ENCODE peak calls at places on chromosomes 16 and 17, in six cellular contexts. One of them, this sample, is unnamed.

GRCh38 chr17:7912927-7913524 is 3.1 kb downstream of the RNF227 start:
- DNase-seq in chondrocyte: no peak
- DNase-seq in SHP77: peak
- DNase-seq in neural crest cell: no peak
- DNase-seq in activated T-cell treated with anti-CD3 and anti-CD28 coated beads for 1 hour: no peak
- DNase-seq in LoVo: peak
- DNase-seq in this sample: peak

GRCh38 chr16:89026121-89026612 is 49.2 kb upstream of the CBFA2T3 start:
- DNase-seq in LoVo: peak
- DNase-seq in chondrocyte: no peak
- DNase-seq in activated T-cell treated with anti-CD3 and anti-CD28 coated beads for 1 hour: no peak
- DNase-seq in SHP77: no peak
- DNase-seq in neural crest cell: no peak
- DNase-seq in this sample: no peak

GRCh38 chr17:76477576-76477975 is 10.2 kb downstream of the AANAT start:
- DNase-seq in LoVo: no peak
- DNase-seq in activated T-cell treated with anti-CD3 and anti-CD28 coated beads for 1 hour: no peak
- DNase-seq in SHP77: no peak
- DNase-seq in neural crest cell: no peak
- DNase-seq in chondrocyte: no peak
- DNase-seq in this sample: no peak

GRCh38 chr16:883340-883739 is 82.8 kb upstream of the GNG13 start:
- DNase-seq in SHP77: no peak
- DNase-seq in chondrocyte: no peak
- DNase-seq in neural crest cell: no peak
- DNase-seq in activated T-cell treated with anti-CD3 and anti-CD28 coated beads for 1 hour: no peak
- DNase-seq in LoVo: no peak
- DNase-seq in this sample: no peak

GRCh38 chr17:68700391-68700790 is 99.2 kb upstream of the FAM20A start:
- DNase-seq in neural crest cell: no peak
- DNase-seq in chondrocyte: no peak
- DNase-seq in activated T-cell treated with anti-CD3 and anti-CD28 coated beads for 1 hour: no peak
- DNase-seq in SHP77: no peak
- DNase-seq in LoVo: no peak
- DNase-seq in this sample: no peak

GRCh38 chr16:9778879-9779278 is 403.3 kb downstream of the GRIN2A start:
- DNase-seq in activated T-cell treated with anti-CD3 and anti-CD28 coated beads for 1 hour: no peak
- DNase-seq in neural crest cell: no peak
- DNase-seq in chondrocyte: no peak
- DNase-seq in LoVo: no peak
- DNase-seq in SHP77: no peak
- DNase-seq in this sample: no peak

GRCh38 chr17:73595068-73595865 is 49.0 kb downstream of the SDK2 start:
- DNase-seq in SHP77: peak
- DNase-seq in LoVo: no peak
- DNase-seq in neural crest cell: peak
- DNase-seq in activated T-cell treated with anti-CD3 and anti-CD28 coated beads for 1 hour: no peak
- DNase-seq in chondrocyte: no peak
- DNase-seq in this sample: peak

GRCh38 chr16:1785846-1786170 is 3.0 kb downstream of the NUBP2 start:
- DNase-seq in activated T-cell treated with anti-CD3 and anti-CD28 coated beads for 1 hour: no peak
- DNase-seq in SHP77: no peak
- DNase-seq in neural crest cell: no peak
- DNase-seq in LoVo: no peak
- DNase-seq in chondrocyte: no peak
- DNase-seq in this sample: no peak

GRCh38 chr17:41503202-41503601 is 2.2 kb downstream of the KRT13 start:
- DNase-seq in activated T-cell treated with anti-CD3 and anti-CD28 coated beads for 1 hour: no peak
- DNase-seq in SHP77: no peak
- DNase-seq in chondrocyte: no peak
- DNase-seq in neural crest cell: no peak
- DNase-seq in LoVo: no peak
- DNase-seq in this sample: no peak

GRCh38 chr17:63437287-63438091 is 8.6 kb downstream of the CYB561 start:
- DNase-seq in SHP77: no peak
- DNase-seq in activated T-cell treated with anti-CD3 and anti-CD28 coated beads for 1 hour: no peak
- DNase-seq in chondrocyte: peak
- DNase-seq in neural crest cell: no peak
- DNase-seq in LoVo: no peak
- DNase-seq in this sample: no peak

GRCh38 chr16:58418601-58419000 is 26.3 kb downstream of the GINS3 start:
- DNase-seq in neural crest cell: no peak
- DNase-seq in SHP77: no peak
- DNase-seq in chondrocyte: no peak
- DNase-seq in LoVo: no peak
- DNase-seq in activated T-cell treated with anti-CD3 and anti-CD28 coated beads for 1 hour: no peak
- DNase-seq in this sample: no peak

GRCh38 chr16:29307598-29308507 is 98.7 kb downstream of the NPIPB11 start:
- DNase-seq in SHP77: no peak
- DNase-seq in activated T-cell treated with anti-CD3 and anti-CD28 coated beads for 1 hour: no peak
- DNase-seq in chondrocyte: no peak
- DNase-seq in LoVo: no peak
- DNase-seq in neural crest cell: no peak
- DNase-seq in this sample: no peak

GRCh38 chr17:27284811-27285415 is 9.0 kb upstream of the WSB1 start:
- DNase-seq in neural crest cell: no peak
- DNase-seq in chondrocyte: no peak
- DNase-seq in activated T-cell treated with anti-CD3 and anti-CD28 coated beads for 1 hour: no peak
- DNase-seq in SHP77: no peak
- DNase-seq in LoVo: no peak
- DNase-seq in this sample: no peak

GRCh38 chr17:67221062-67221998 is 23.7 kb downstream of the HELZ start:
- DNase-seq in LoVo: peak
- DNase-seq in chondrocyte: no peak
- DNase-seq in activated T-cell treated with anti-CD3 and anti-CD28 coated beads for 1 hour: no peak
- DNase-seq in neural crest cell: no peak
- DNase-seq in SHP77: peak
- DNase-seq in this sample: peak

GRCh38 chr17:42182927-42183734 is 2.1 kb downstream of the HCRT start:
- DNase-seq in activated T-cell treated with anti-CD3 and anti-CD28 coated beads for 1 hour: no peak
- DNase-seq in LoVo: peak
- DNase-seq in chondrocyte: no peak
- DNase-seq in SHP77: peak
- DNase-seq in neural crest cell: no peak
- DNase-seq in this sample: peak

GRCh38 chr16:24430937-24431760 is 108.2 kb upstream of the RBBP6 start:
- DNase-seq in activated T-cell treated with anti-CD3 and anti-CD28 coated beads for 1 hour: no peak
- DNase-seq in LoVo: peak
- DNase-seq in chondrocyte: no peak
- DNase-seq in neural crest cell: no peak
- DNase-seq in SHP77: no peak
- DNase-seq in this sample: no peak

GRCh38 chr17:42132941-42133340 is 10.3 kb downstream of the HSPB9 start:
- DNase-seq in chondrocyte: no peak
- DNase-seq in SHP77: no peak
- DNase-seq in LoVo: no peak
- DNase-seq in activated T-cell treated with anti-CD3 and anti-CD28 coated beads for 1 hour: no peak
- DNase-seq in neural crest cell: no peak
- DNase-seq in this sample: no peak

GRCh38 chr17:71229036-71229435 is 891.8 kb upstream of the SOX9 start:
- DNase-seq in activated T-cell treated with anti-CD3 and anti-CD28 coated beads for 1 hour: no peak
- DNase-seq in chondrocyte: no peak
- DNase-seq in SHP77: no peak
- DNase-seq in LoVo: no peak
- DNase-seq in neural crest cell: no peak
- DNase-seq in this sample: no peak

GRCh38 chr16:11100239-11100750 is 155.7 kb downstream of the SOCS1 start:
- DNase-seq in LoVo: no peak
- DNase-seq in neural crest cell: no peak
- DNase-seq in activated T-cell treated with anti-CD3 and anti-CD28 coated beads for 1 hour: no peak
- DNase-seq in chondrocyte: no peak
- DNase-seq in SHP77: no peak
- DNase-seq in this sample: no peak

GRCh38 chr16:74622005-74622404 is 15.1 kb upstream of the GLG1 start:
- DNase-seq in LoVo: no peak
- DNase-seq in SHP77: no peak
- DNase-seq in neural crest cell: no peak
- DNase-seq in activated T-cell treated with anti-CD3 and anti-CD28 coated beads for 1 hour: no peak
- DNase-seq in chondrocyte: no peak
- DNase-seq in this sample: no peak

GRCh38 chr17:65556014-65556909 is 5.2 kb downstream of the AXIN2 start:
- DNase-seq in activated T-cell treated with anti-CD3 and anti-CD28 coated beads for 1 hour: peak
- DNase-seq in neural crest cell: peak
- DNase-seq in LoVo: peak
- DNase-seq in SHP77: peak
- DNase-seq in chondrocyte: peak
- DNase-seq in this sample: peak

GRCh38 chr16:10539256-10539655 is 41.1 kb downstream of the EMP2 start:
- DNase-seq in neural crest cell: no peak
- DNase-seq in SHP77: no peak
- DNase-seq in LoVo: no peak
- DNase-seq in activated T-cell treated with anti-CD3 and anti-CD28 coated beads for 1 hour: no peak
- DNase-seq in chondrocyte: no peak
- DNase-seq in this sample: no peak

GRCh38 chr16:23061669-23062068 is 87.6 kb downstream of the USP31 start:
- DNase-seq in SHP77: no peak
- DNase-seq in activated T-cell treated with anti-CD3 and anti-CD28 coated beads for 1 hour: no peak
- DNase-seq in LoVo: no peak
- DNase-seq in neural crest cell: no peak
- DNase-seq in chondrocyte: no peak
- DNase-seq in this sample: no peak

GRCh38 chr17:37447641-37448040 is 41.0 kb downstream of the TADA2A start:
- DNase-seq in SHP77: no peak
- DNase-seq in chondrocyte: no peak
- DNase-seq in neural crest cell: no peak
- DNase-seq in activated T-cell treated with anti-CD3 and anti-CD28 coated beads for 1 hour: no peak
- DNase-seq in LoVo: no peak
- DNase-seq in this sample: no peak

GRCh38 chr17:64025732-64026294 is 5.4 kb upstream of the ICAM2 start:
- DNase-seq in chondrocyte: no peak
- DNase-seq in activated T-cell treated with anti-CD3 and anti-CD28 coated beads for 1 hour: peak
- DNase-seq in LoVo: peak
- DNase-seq in SHP77: peak
- DNase-seq in neural crest cell: peak
- DNase-seq in this sample: peak

GRCh38 chr16:2769100-2769529 is 8.0 kb downstream of the ELOB start:
- DNase-seq in SHP77: no peak
- DNase-seq in chondrocyte: peak
- DNase-seq in activated T-cell treated with anti-CD3 and anti-CD28 coated beads for 1 hour: no peak
- DNase-seq in LoVo: no peak
- DNase-seq in neural crest cell: no peak
- DNase-seq in this sample: no peak

GRCh38 chr17:65170839-65171238 is 33.7 kb downstream of the RGS9 start:
- DNase-seq in activated T-cell treated with anti-CD3 and anti-CD28 coated beads for 1 hour: no peak
- DNase-seq in LoVo: no peak
- DNase-seq in neural crest cell: no peak
- DNase-seq in SHP77: peak
- DNase-seq in chondrocyte: no peak
- DNase-seq in this sample: no peak

GRCh38 chr16:87851141-87851587 is 18.1 kb downstream of the SLC7A5 start:
- DNase-seq in neural crest cell: no peak
- DNase-seq in activated T-cell treated with anti-CD3 and anti-CD28 coated beads for 1 hour: no peak
- DNase-seq in SHP77: no peak
- DNase-seq in chondrocyte: no peak
- DNase-seq in LoVo: no peak
- DNase-seq in this sample: no peak

GRCh38 chr17:40168262-40168832 is 8.9 kb upstream of the RAPGEFL1 start:
- DNase-seq in neural crest cell: no peak
- DNase-seq in chondrocyte: no peak
- DNase-seq in SHP77: peak
- DNase-seq in activated T-cell treated with anti-CD3 and anti-CD28 coated beads for 1 hour: no peak
- DNase-seq in LoVo: peak
- DNase-seq in this sample: no peak

GRCh38 chr16:56851671-56852400 is 13.2 kb upstream of the SLC12A3 start:
- DNase-seq in chondrocyte: no peak
- DNase-seq in activated T-cell treated with anti-CD3 and anti-CD28 coated beads for 1 hour: no peak
- DNase-seq in LoVo: no peak
- DNase-seq in SHP77: no peak
- DNase-seq in neural crest cell: no peak
- DNase-seq in this sample: no peak

GRCh38 chr17:43528319-43528987 is 17.7 kb downstream of the ETV4 start:
- DNase-seq in SHP77: no peak
- DNase-seq in activated T-cell treated with anti-CD3 and anti-CD28 coated beads for 1 hour: no peak
- DNase-seq in neural crest cell: peak
- DNase-seq in chondrocyte: peak
- DNase-seq in LoVo: no peak
- DNase-seq in this sample: peak

GRCh38 chr17:78806451-78806850 is 24.4 kb upstream of the CYTH1 start:
- DNase-seq in activated T-cell treated with anti-CD3 and anti-CD28 coated beads for 1 hour: no peak
- DNase-seq in neural crest cell: no peak
- DNase-seq in LoVo: no peak
- DNase-seq in chondrocyte: no peak
- DNase-seq in SHP77: no peak
- DNase-seq in this sample: no peak

GRCh38 chr17:45302649-45303173 is 14.1 kb downstream of the MAP3K14 start:
- DNase-seq in chondrocyte: no peak
- DNase-seq in activated T-cell treated with anti-CD3 and anti-CD28 coated beads for 1 hour: no peak
- DNase-seq in SHP77: no peak
- DNase-seq in neural crest cell: no peak
- DNase-seq in LoVo: no peak
- DNase-seq in this sample: no peak

GRCh38 chr17:61849674-61850073 is 13.7 kb downstream of the BRIP1 start:
- DNase-seq in LoVo: no peak
- DNase-seq in SHP77: no peak
- DNase-seq in activated T-cell treated with anti-CD3 and anti-CD28 coated beads for 1 hour: no peak
- DNase-seq in neural crest cell: no peak
- DNase-seq in chondrocyte: no peak
- DNase-seq in this sample: no peak

GRCh38 chr17:77372444-77373297 is 231.9 kb downstream of the SEC14L1 start:
- DNase-seq in activated T-cell treated with anti-CD3 and anti-CD28 coated beads for 1 hour: peak
- DNase-seq in SHP77: no peak
- DNase-seq in chondrocyte: peak
- DNase-seq in neural crest cell: peak
- DNase-seq in LoVo: no peak
- DNase-seq in this sample: peak

GRCh38 chr17:71402007-71402406 is 718.8 kb upstream of the SOX9 start:
- DNase-seq in chondrocyte: no peak
- DNase-seq in SHP77: no peak
- DNase-seq in activated T-cell treated with anti-CD3 and anti-CD28 coated beads for 1 hour: no peak
- DNase-seq in neural crest cell: no peak
- DNase-seq in LoVo: no peak
- DNase-seq in this sample: no peak

GRCh38 chr16:11179569-11179968 is 76.4 kb downstream of the SOCS1 start:
- DNase-seq in chondrocyte: no peak
- DNase-seq in LoVo: no peak
- DNase-seq in SHP77: no peak
- DNase-seq in neural crest cell: no peak
- DNase-seq in activated T-cell treated with anti-CD3 and anti-CD28 coated beads for 1 hour: no peak
- DNase-seq in this sample: no peak

GRCh38 chr17:76834889-76835288 is 33.3 kb upstream of the MGAT5B start:
- DNase-seq in SHP77: peak
- DNase-seq in LoVo: no peak
- DNase-seq in neural crest cell: no peak
- DNase-seq in chondrocyte: no peak
- DNase-seq in activated T-cell treated with anti-CD3 and anti-CD28 coated beads for 1 hour: no peak
- DNase-seq in this sample: no peak

GRCh38 chr17:77064608-77065007 is 76.2 kb upstream of the SEC14L1 start:
- DNase-seq in chondrocyte: no peak
- DNase-seq in LoVo: no peak
- DNase-seq in activated T-cell treated with anti-CD3 and anti-CD28 coated beads for 1 hour: no peak
- DNase-seq in neural crest cell: no peak
- DNase-seq in SHP77: no peak
- DNase-seq in this sample: no peak

This sample was measured in HuH-7.